ENCODE peak calls at places on chromosomes 5 and 9, in nine cellular contexts. One of them, this sample, is unnamed.
A peak's percentile ranks its signal among the peaks of the same experiment; 100 is the strongest.

GRCh38 chr9:138040446-138041430 is 163.2 kb downstream of the CACNA1B start:
- DNase-seq in H7: peak; percentile 17
- DNase-seq in NCI-H2107: no peak
- DNase-seq in amygdala: no peak
- DNase-seq in endodermal cell: no peak
- DNase-seq in spleen: no peak
- DNase-seq in stimulated activated naive CD8-positive, alpha-beta T cell treated with anti-CD3 and anti-CD28 coated beads, Interleukin-15, amount 100 ng/mL, for 72 hours: no peak
- DNase-seq in activated T-helper 1 cell treated with Interleukin-2 at 50 U/mL for 16 hours: no peak
- DNase-seq in KBM-7: no peak
- DNase-seq in this sample: peak; percentile 13

GRCh38 chr9:137580209-137580957 is 1.7 kb upstream of the DPH7 start:
- DNase-seq in KBM-7: no peak
- DNase-seq in endodermal cell: no peak
- DNase-seq in spleen: no peak
- DNase-seq in H7: peak; percentile 64
- DNase-seq in amygdala: no peak
- DNase-seq in stimulated activated naive CD8-positive, alpha-beta T cell treated with anti-CD3 and anti-CD28 coated beads, Interleukin-15, amount 100 ng/mL, for 72 hours: no peak
- DNase-seq in activated T-helper 1 cell treated with Interleukin-2 at 50 U/mL for 16 hours: no peak
- DNase-seq in NCI-H2107: no peak
- DNase-seq in this sample: no peak

GRCh38 chr9:112265391-112265790 is 68.0 kb downstream of the PTBP3 start:
- DNase-seq in spleen: no peak
- DNase-seq in endodermal cell: no peak
- DNase-seq in stimulated activated naive CD8-positive, alpha-beta T cell treated with anti-CD3 and anti-CD28 coated beads, Interleukin-15, amount 100 ng/mL, for 72 hours: no peak
- DNase-seq in amygdala: no peak
- DNase-seq in NCI-H2107: no peak
- DNase-seq in activated T-helper 1 cell treated with Interleukin-2 at 50 U/mL for 16 hours: no peak
- DNase-seq in H7: no peak
- DNase-seq in KBM-7: no peak
- DNase-seq in this sample: no peak

GRCh38 chr9:121876658-121877271 is 216.3 kb downstream of the TTLL11 start:
- DNase-seq in spleen: no peak
- DNase-seq in amygdala: no peak
- DNase-seq in H7: no peak
- DNase-seq in KBM-7: no peak
- DNase-seq in activated T-helper 1 cell treated with Interleukin-2 at 50 U/mL for 16 hours: no peak
- DNase-seq in NCI-H2107: no peak
- DNase-seq in endodermal cell: peak; percentile 36
- DNase-seq in stimulated activated naive CD8-positive, alpha-beta T cell treated with anti-CD3 and anti-CD28 coated beads, Interleukin-15, amount 100 ng/mL, for 72 hours: no peak
- DNase-seq in this sample: no peak

GRCh38 chr5:56908942-56909293 is 478 bp upstream of the SETD9 start:
- DNase-seq in H7: no peak
- DNase-seq in amygdala: no peak
- DNase-seq in KBM-7: no peak
- DNase-seq in NCI-H2107: no peak
- DNase-seq in endodermal cell: no peak
- DNase-seq in spleen: no peak
- DNase-seq in stimulated activated naive CD8-positive, alpha-beta T cell treated with anti-CD3 and anti-CD28 coated beads, Interleukin-15, amount 100 ng/mL, for 72 hours: no peak
- DNase-seq in activated T-helper 1 cell treated with Interleukin-2 at 50 U/mL for 16 hours: no peak
- DNase-seq in this sample: no peak

GRCh38 chr9:3526903-3527652 is 1.3 kb upstream of the RFX3 start:
- DNase-seq in stimulated activated naive CD8-positive, alpha-beta T cell treated with anti-CD3 and anti-CD28 coated beads, Interleukin-15, amount 100 ng/mL, for 72 hours: no peak
- DNase-seq in activated T-helper 1 cell treated with Interleukin-2 at 50 U/mL for 16 hours: no peak
- DNase-seq in amygdala: no peak
- DNase-seq in H7: no peak
- DNase-seq in NCI-H2107: no peak
- DNase-seq in spleen: peak; percentile 77
- DNase-seq in endodermal cell: peak; percentile 82
- DNase-seq in KBM-7: no peak
- DNase-seq in this sample: peak; percentile 56

GRCh38 chr5:137099651-137100050 is 399.5 kb downstream of the SPOCK1 start:
- DNase-seq in stimulated activated naive CD8-positive, alpha-beta T cell treated with anti-CD3 and anti-CD28 coated beads, Interleukin-15, amount 100 ng/mL, for 72 hours: no peak
- DNase-seq in H7: no peak
- DNase-seq in KBM-7: no peak
- DNase-seq in spleen: no peak
- DNase-seq in activated T-helper 1 cell treated with Interleukin-2 at 50 U/mL for 16 hours: no peak
- DNase-seq in endodermal cell: no peak
- DNase-seq in amygdala: no peak
- DNase-seq in NCI-H2107: no peak
- DNase-seq in this sample: no peak

GRCh38 chr5:170219615-170220014 is 13.2 kb upstream of the C5orf58 start:
- DNase-seq in stimulated activated naive CD8-positive, alpha-beta T cell treated with anti-CD3 and anti-CD28 coated beads, Interleukin-15, amount 100 ng/mL, for 72 hours: no peak
- DNase-seq in amygdala: no peak
- DNase-seq in KBM-7: no peak
- DNase-seq in H7: no peak
- DNase-seq in spleen: no peak
- DNase-seq in NCI-H2107: no peak
- DNase-seq in activated T-helper 1 cell treated with Interleukin-2 at 50 U/mL for 16 hours: no peak
- DNase-seq in endodermal cell: no peak
- DNase-seq in this sample: no peak

GRCh38 chr5:133396724-133397123 is 215.6 kb downstream of the FSTL4 start:
- DNase-seq in amygdala: no peak
- DNase-seq in H7: no peak
- DNase-seq in spleen: peak; percentile 65
- DNase-seq in endodermal cell: no peak
- DNase-seq in NCI-H2107: no peak
- DNase-seq in stimulated activated naive CD8-positive, alpha-beta T cell treated with anti-CD3 and anti-CD28 coated beads, Interleukin-15, amount 100 ng/mL, for 72 hours: peak; percentile 42
- DNase-seq in activated T-helper 1 cell treated with Interleukin-2 at 50 U/mL for 16 hours: no peak
- DNase-seq in KBM-7: no peak
- DNase-seq in this sample: no peak

GRCh38 chr9:73116030-73116429 is 35.6 kb upstream of the ANXA1 start:
- DNase-seq in endodermal cell: no peak
- DNase-seq in amygdala: no peak
- DNase-seq in activated T-helper 1 cell treated with Interleukin-2 at 50 U/mL for 16 hours: no peak
- DNase-seq in spleen: no peak
- DNase-seq in H7: no peak
- DNase-seq in KBM-7: no peak
- DNase-seq in NCI-H2107: no peak
- DNase-seq in stimulated activated naive CD8-positive, alpha-beta T cell treated with anti-CD3 and anti-CD28 coated beads, Interleukin-15, amount 100 ng/mL, for 72 hours: no peak
- DNase-seq in this sample: no peak

GRCh38 chr5:24747327-24747726 is 102.5 kb upstream of the CDH10 start:
- DNase-seq in endodermal cell: no peak
- DNase-seq in spleen: no peak
- DNase-seq in stimulated activated naive CD8-positive, alpha-beta T cell treated with anti-CD3 and anti-CD28 coated beads, Interleukin-15, amount 100 ng/mL, for 72 hours: no peak
- DNase-seq in KBM-7: no peak
- DNase-seq in NCI-H2107: no peak
- DNase-seq in H7: no peak
- DNase-seq in amygdala: no peak
- DNase-seq in activated T-helper 1 cell treated with Interleukin-2 at 50 U/mL for 16 hours: no peak
- DNase-seq in this sample: no peak

GRCh38 chr9:125815568-125815967 is 68.4 kb downstream of the PBX3 start:
- DNase-seq in NCI-H2107: no peak
- DNase-seq in KBM-7: no peak
- DNase-seq in stimulated activated naive CD8-positive, alpha-beta T cell treated with anti-CD3 and anti-CD28 coated beads, Interleukin-15, amount 100 ng/mL, for 72 hours: no peak
- DNase-seq in H7: no peak
- DNase-seq in endodermal cell: no peak
- DNase-seq in activated T-helper 1 cell treated with Interleukin-2 at 50 U/mL for 16 hours: no peak
- DNase-seq in amygdala: no peak
- DNase-seq in spleen: no peak
- DNase-seq in this sample: no peak

GRCh38 chr9:134686896-134687295 is 45.3 kb downstream of the COL5A1 start:
- DNase-seq in amygdala: no peak
- DNase-seq in stimulated activated naive CD8-positive, alpha-beta T cell treated with anti-CD3 and anti-CD28 coated beads, Interleukin-15, amount 100 ng/mL, for 72 hours: no peak
- DNase-seq in KBM-7: no peak
- DNase-seq in spleen: peak; percentile 46
- DNase-seq in endodermal cell: no peak
- DNase-seq in H7: no peak
- DNase-seq in activated T-helper 1 cell treated with Interleukin-2 at 50 U/mL for 16 hours: no peak
- DNase-seq in NCI-H2107: no peak
- DNase-seq in this sample: no peak

GRCh38 chr5:132497488-132497997 is 7.0 kb upstream of the IRF1 start:
- DNase-seq in endodermal cell: peak; percentile 81
- DNase-seq in spleen: peak; percentile 83
- DNase-seq in activated T-helper 1 cell treated with Interleukin-2 at 50 U/mL for 16 hours: no peak
- DNase-seq in NCI-H2107: no peak
- DNase-seq in stimulated activated naive CD8-positive, alpha-beta T cell treated with anti-CD3 and anti-CD28 coated beads, Interleukin-15, amount 100 ng/mL, for 72 hours: peak; percentile 18
- DNase-seq in amygdala: no peak
- DNase-seq in KBM-7: no peak
- DNase-seq in H7: peak; percentile 44
- DNase-seq in this sample: peak; percentile 75

GRCh38 chr9:128124873-128125574 is 2.5 kb downstream of the PTGES2 start:
- DNase-seq in NCI-H2107: no peak
- DNase-seq in H7: peak; percentile 88
- DNase-seq in spleen: peak; percentile 81
- DNase-seq in activated T-helper 1 cell treated with Interleukin-2 at 50 U/mL for 16 hours: peak; percentile 23
- DNase-seq in amygdala: no peak
- DNase-seq in KBM-7: peak; percentile 84
- DNase-seq in stimulated activated naive CD8-positive, alpha-beta T cell treated with anti-CD3 and anti-CD28 coated beads, Interleukin-15, amount 100 ng/mL, for 72 hours: peak; percentile 50
- DNase-seq in endodermal cell: peak; percentile 95
- DNase-seq in this sample: peak; percentile 81